ENCODE peak calls at places on chromosomes 3 and 15, in six cellular contexts. One of them, this sample, is unnamed.

GRCh38 chr3:185216587-185216918 is 37.3 kb downstream of the EHHADH start:
- DNase-seq in IMR-90: no peak
- DNase-seq in K562: no peak
- DNase-seq in A549: no peak
- DNase-seq in GM12878: no peak
- DNase-seq in HepG2: peak; percentile 59
- DNase-seq in this sample: no peak

GRCh38 chr3:11568503-11569155 is 75.1 kb downstream of the VGLL4 start:
- DNase-seq in IMR-90: peak; percentile 93
- DNase-seq in K562: no peak
- DNase-seq in A549: peak; percentile 52
- DNase-seq in GM12878: no peak
- DNase-seq in HepG2: no peak
- DNase-seq in this sample: no peak

GRCh38 chr3:127389415-127389814 is 101.6 kb upstream of the PRR20G start:
- DNase-seq in IMR-90: no peak
- DNase-seq in K562: no peak
- DNase-seq in A549: no peak
- DNase-seq in GM12878: no peak
- DNase-seq in HepG2: no peak
- DNase-seq in this sample: no peak

GRCh38 chr3:42489116-42489936 is 13.1 kb upstream of the VIPR1 start:
- DNase-seq in IMR-90: no peak
- DNase-seq in K562: peak; percentile 66
- DNase-seq in A549: no peak
- DNase-seq in GM12878: no peak
- DNase-seq in HepG2: no peak
- DNase-seq in this sample: no peak

GRCh38 chr3:133892546-133893231 is 3.0 kb downstream of the RAB6B start:
- DNase-seq in IMR-90: no peak
- DNase-seq in K562: peak; percentile 74
- DNase-seq in A549: no peak
- DNase-seq in GM12878: no peak
- DNase-seq in HepG2: no peak
- DNase-seq in this sample: no peak

GRCh38 chr15:88238618-88239430 is 17.7 kb downstream of the NTRK3 start:
- DNase-seq in IMR-90: peak; percentile 41
- DNase-seq in K562: no peak
- DNase-seq in A549: no peak
- DNase-seq in GM12878: no peak
- DNase-seq in HepG2: no peak
- DNase-seq in this sample: no peak

GRCh38 chr3:66390013-66390412 is 110.8 kb downstream of the LRIG1 start:
- DNase-seq in IMR-90: no peak
- DNase-seq in K562: no peak
- DNase-seq in A549: no peak
- DNase-seq in GM12878: peak; percentile 26
- DNase-seq in HepG2: no peak
- DNase-seq in this sample: no peak

GRCh38 chr3:172184106-172184822 is 144.9 kb downstream of the FNDC3B start:
- DNase-seq in IMR-90: no peak
- DNase-seq in K562: no peak
- DNase-seq in A549: no peak
- DNase-seq in GM12878: no peak
- DNase-seq in HepG2: no peak
- DNase-seq in this sample: no peak

GRCh38 chr3:150158974-150159625 is 188.4 kb upstream of the PFN2 start:
- DNase-seq in IMR-90: peak; percentile 44
- DNase-seq in K562: no peak
- DNase-seq in A549: no peak
- DNase-seq in GM12878: no peak
- DNase-seq in HepG2: no peak
- DNase-seq in this sample: no peak

GRCh38 chr3:195094211-195094921 is 176.6 kb downstream of the XXYLT1 start:
- DNase-seq in IMR-90: no peak
- DNase-seq in K562: no peak
- DNase-seq in A549: no peak
- DNase-seq in GM12878: peak; percentile 51
- DNase-seq in HepG2: no peak
- DNase-seq in this sample: no peak

GRCh38 chr3:17740703-17741102 is 1.7 kb downstream of the TBC1D5 start:
- DNase-seq in IMR-90: peak; percentile 83
- DNase-seq in K562: peak; percentile 59
- DNase-seq in A549: peak; percentile 78
- DNase-seq in GM12878: no peak
- DNase-seq in HepG2: peak; percentile 92
- DNase-seq in this sample: no peak

GRCh38 chr3:72347819-72348319 is 500.4 kb downstream of the SHQ1 start:
- DNase-seq in IMR-90: no peak
- DNase-seq in K562: no peak
- DNase-seq in A549: no peak
- DNase-seq in GM12878: peak; percentile 50
- DNase-seq in HepG2: no peak
- DNase-seq in this sample: no peak

GRCh38 chr3:188697127-188697526 is 474.6 kb upstream of the TPRG1 start:
- DNase-seq in IMR-90: no peak
- DNase-seq in K562: no peak
- DNase-seq in A549: no peak
- DNase-seq in GM12878: peak; percentile 27
- DNase-seq in HepG2: no peak
- DNase-seq in this sample: no peak

GRCh38 chr3:79361748-79362378 is 405.9 kb downstream of the ROBO1 start:
- DNase-seq in IMR-90: peak; percentile 58
- DNase-seq in K562: no peak
- DNase-seq in A549: peak; percentile 42
- DNase-seq in GM12878: no peak
- DNase-seq in HepG2: peak; percentile 31
- DNase-seq in this sample: peak; percentile 26

GRCh38 chr3:59802045-59802444 is 752.2 kb upstream of the CFAP20DC start:
- DNase-seq in IMR-90: no peak
- DNase-seq in K562: no peak
- DNase-seq in A549: no peak
- DNase-seq in GM12878: no peak
- DNase-seq in HepG2: no peak
- DNase-seq in this sample: no peak

GRCh38 chr15:35246376-35246965 is 161.4 kb upstream of the NANOGP8 start:
- DNase-seq in IMR-90: no peak
- DNase-seq in K562: no peak
- DNase-seq in A549: no peak
- DNase-seq in GM12878: no peak
- DNase-seq in HepG2: no peak
- DNase-seq in this sample: no peak

GRCh38 chr3:129689036-129689435 is 82.6 kb upstream of the PLXND1 start:
- DNase-seq in IMR-90: no peak
- DNase-seq in K562: no peak
- DNase-seq in A549: no peak
- DNase-seq in GM12878: no peak
- DNase-seq in HepG2: no peak
- DNase-seq in this sample: no peak

DNA sequence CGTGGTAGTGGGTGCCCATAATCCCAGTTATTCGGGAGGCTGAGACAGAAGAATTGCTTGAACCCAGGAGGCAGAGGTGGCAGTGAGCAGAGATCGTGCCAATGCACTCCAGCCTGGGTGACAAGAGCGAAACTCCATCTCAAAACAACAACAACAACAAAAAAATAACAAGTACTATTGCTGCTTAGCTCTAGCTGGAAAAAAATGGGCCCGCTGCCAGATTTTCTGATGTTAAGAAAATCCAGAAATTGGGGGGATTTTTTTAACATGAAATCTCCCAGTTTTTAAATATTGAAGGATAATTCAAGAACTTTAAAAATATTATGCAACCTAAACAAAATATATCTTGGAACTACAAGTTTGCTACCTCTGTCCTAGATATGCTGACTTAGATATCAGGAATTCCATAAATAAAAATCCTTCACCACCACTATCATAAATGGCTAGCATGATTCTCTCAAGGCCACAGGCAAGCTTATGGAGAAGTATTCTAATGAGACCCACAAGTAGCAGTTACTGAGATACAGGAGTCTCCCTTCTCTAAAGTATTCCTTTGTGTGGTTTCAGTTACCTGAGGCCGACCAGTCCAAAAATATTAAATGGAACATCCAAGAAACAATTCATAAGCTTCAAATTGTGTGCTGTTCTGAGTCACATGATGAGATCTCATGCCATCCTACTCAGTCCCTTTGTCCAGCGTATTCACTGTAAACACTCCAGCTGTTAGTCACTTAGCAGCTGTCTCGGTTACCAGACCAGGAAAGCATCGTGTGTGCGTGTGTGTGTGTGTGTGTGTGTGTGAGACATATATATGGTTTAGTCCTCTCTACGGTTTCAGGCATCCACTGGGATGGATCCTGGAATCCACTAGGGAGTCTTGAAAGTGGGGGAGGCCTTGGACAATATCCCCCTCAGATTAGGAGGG is 277.2 kb downstream of the TBL1XR1 start:
- DNase-seq in IMR-90: peak; percentile 94
- DNase-seq in K562: no peak
- DNase-seq in A549: peak; percentile 7
- DNase-seq in GM12878: no peak
- DNase-seq in HepG2: peak; percentile 18
- DNase-seq in this sample: no peak
- TF ChIP-seq BHLHE40 in IMR-90: peak; percentile 72
- TF ChIP-seq BHLHE40 in K562: no peak
- TF ChIP-seq BHLHE40 in A549: no peak
- TF ChIP-seq BHLHE40 in GM12878: no peak
- TF ChIP-seq BHLHE40 in HepG2: no peak
- TF ChIP-seq BHLHE40 in this sample: no peak

DNA sequence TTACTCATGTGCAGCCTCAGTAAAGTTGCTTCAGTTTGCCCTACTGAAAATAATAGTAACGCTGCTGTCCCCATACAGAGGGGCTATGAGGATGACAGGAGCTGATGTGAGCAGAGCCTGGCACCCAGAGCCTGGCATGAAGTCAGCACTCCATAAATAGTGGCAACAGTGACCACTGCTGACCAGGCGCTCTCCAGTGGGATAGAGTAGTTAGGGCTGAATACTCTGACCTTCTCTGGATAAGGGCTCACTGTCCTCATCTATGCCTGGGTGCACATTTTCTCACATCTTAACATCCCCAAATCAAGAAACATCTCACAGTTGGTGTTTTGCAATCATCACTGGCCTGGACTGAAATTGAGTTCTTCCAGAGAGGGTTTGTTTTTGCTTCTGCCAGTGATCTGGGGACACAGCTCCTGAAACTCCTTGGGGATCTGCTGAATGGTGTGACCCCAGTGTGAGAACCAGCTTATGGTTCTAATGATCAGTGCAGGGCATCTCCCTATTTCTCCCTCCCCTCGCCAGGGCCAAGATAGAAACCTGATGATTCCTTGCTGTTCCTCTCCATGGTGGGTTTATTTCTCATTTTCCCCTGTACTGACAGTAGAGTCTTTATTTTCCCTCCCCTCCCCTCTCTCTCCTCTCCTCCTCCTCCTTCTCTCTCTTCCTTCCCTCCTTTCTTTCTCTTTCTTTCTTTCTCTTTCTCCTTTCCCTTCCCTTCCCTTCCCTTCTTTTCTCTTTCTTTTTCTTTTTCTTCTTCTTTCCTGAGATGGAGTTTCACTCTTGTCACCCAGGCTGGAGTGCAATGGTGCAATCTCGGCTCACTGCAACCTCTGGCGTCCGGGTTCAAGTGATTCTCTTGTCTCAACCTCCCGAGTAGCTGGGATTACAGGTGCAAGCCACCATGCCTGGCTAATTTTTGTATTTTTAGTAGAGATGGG is 3.5 kb upstream of the PCSK6 start:
- DNase-seq in IMR-90: no peak
- DNase-seq in K562: no peak
- DNase-seq in A549: no peak
- DNase-seq in GM12878: no peak
- DNase-seq in HepG2: no peak
- DNase-seq in this sample: no peak
- TF ChIP-seq BHLHE40 in IMR-90: no peak
- TF ChIP-seq BHLHE40 in K562: no peak
- TF ChIP-seq BHLHE40 in A549: no peak
- TF ChIP-seq BHLHE40 in GM12878: no peak
- TF ChIP-seq BHLHE40 in HepG2: no peak
- TF ChIP-seq BHLHE40 in this sample: no peak

DNA sequence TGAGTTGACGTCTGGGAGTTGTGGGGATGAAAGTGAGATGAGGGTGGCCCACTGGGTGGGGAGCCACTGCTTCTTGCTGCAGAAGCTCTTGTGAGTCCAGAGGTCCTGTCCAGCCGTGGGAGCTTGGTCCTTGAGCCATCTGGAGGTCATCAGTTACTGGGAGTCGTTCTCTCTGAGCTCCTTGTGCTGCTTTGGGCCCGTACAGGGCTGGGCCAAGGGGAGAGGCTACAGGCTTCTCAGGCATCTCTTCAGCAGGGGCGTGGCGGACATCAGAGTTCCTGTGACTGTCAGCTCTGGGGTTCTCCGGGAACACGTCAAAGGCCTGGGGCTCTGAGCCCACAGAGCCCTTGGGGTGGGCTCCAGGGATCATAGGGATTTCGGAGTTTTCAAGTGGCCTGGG is 2.6 kb downstream of the PRRT3 start:
- DNase-seq in IMR-90: no peak
- DNase-seq in K562: no peak
- DNase-seq in A549: no peak
- DNase-seq in GM12878: no peak
- DNase-seq in HepG2: no peak
- DNase-seq in this sample: no peak
- TF ChIP-seq BHLHE40 in IMR-90: no peak
- TF ChIP-seq BHLHE40 in K562: no peak
- TF ChIP-seq BHLHE40 in A549: no peak
- TF ChIP-seq BHLHE40 in GM12878: no peak
- TF ChIP-seq BHLHE40 in HepG2: no peak
- TF ChIP-seq BHLHE40 in this sample: no peak

GRCh38 chr15:66771351-66771650 is 69.3 kb downstream of the SMAD6 start:
- DNase-seq in IMR-90: no peak
- DNase-seq in K562: no peak
- DNase-seq in A549: no peak
- DNase-seq in GM12878: no peak
- DNase-seq in HepG2: no peak
- DNase-seq in this sample: no peak

GRCh38 chr15:66770518-66771350 is 68.7 kb downstream of the SMAD6 start:
- DNase-seq in IMR-90: no peak
- DNase-seq in K562: no peak
- DNase-seq in A549: peak; percentile 71
- DNase-seq in GM12878: no peak
- DNase-seq in HepG2: peak; percentile 93
- DNase-seq in this sample: no peak

GRCh38 chr15:66767370-66767769 is 65.3 kb downstream of the SMAD6 start:
- DNase-seq in IMR-90: no peak
- DNase-seq in K562: no peak
- DNase-seq in A549: no peak
- DNase-seq in GM12878: no peak
- DNase-seq in HepG2: no peak
- DNase-seq in this sample: no peak

GRCh38 chr15:66766282-66767228 is 64.5 kb downstream of the SMAD6 start:
- DNase-seq in IMR-90: peak; percentile 84
- DNase-seq in K562: no peak
- DNase-seq in A549: peak; percentile 73
- DNase-seq in GM12878: no peak
- DNase-seq in HepG2: no peak
- DNase-seq in this sample: no peak

GRCh38 chr15:66768984-66769383 is 66.9 kb downstream of the SMAD6 start:
- DNase-seq in IMR-90: no peak
- DNase-seq in K562: no peak
- DNase-seq in A549: no peak
- DNase-seq in GM12878: no peak
- DNase-seq in HepG2: no peak
- DNase-seq in this sample: no peak
- TF ChIP-seq BHLHE40 in IMR-90: no peak
- TF ChIP-seq BHLHE40 in K562: no peak
- TF ChIP-seq BHLHE40 in A549: no peak
- TF ChIP-seq BHLHE40 in GM12878: no peak
- TF ChIP-seq BHLHE40 in HepG2: no peak
- TF ChIP-seq BHLHE40 in this sample: no peak